ENCODE peak calls at places on chromosomes 7 and 10, in nine cellular contexts. Q, E, Z, R, O, J, F, G and B are unnamed samples.

GRCh38 chr7:95804090-95804489 is 31.7 kb downstream of the DYNC1I1 start:
- DNase-seq in G (no peak), Z (no peak), F (no peak), J (no peak), O (no peak), Q (no peak), E (no peak), R (no peak), B (no peak)

GRCh38 chr7:135716677-135717238 is 11.2 kb downstream of the SLC13A4 start:
- DNase-seq in E (no peak), R (no peak), F (no peak), Q (no peak), J (no peak), O (no peak), G (peak; percentile 81), Z (peak; percentile 42), B (no peak)

GRCh38 chr7:65477326-65477725 is 103.7 kb downstream of the ZNF92 start:
- DNase-seq in R (peak; percentile 20), Q (no peak), F (no peak), G (no peak), Z (no peak), O (no peak), J (peak; percentile 35), E (no peak), B (peak; percentile 20)

GRCh38 chr10:29807407-29807806 is 172.6 kb upstream of the SVIL start:
- DNase-seq in Q (no peak), E (no peak), F (no peak), R (peak; percentile 47), Z (no peak), G (peak; percentile 74), O (no peak), J (no peak), B (no peak)

GRCh38 chr10:106493166-106493565 is 671.3 kb downstream of the SORCS1 start:
- DNase-seq in E (no peak), R (no peak), Z (no peak), O (no peak), F (no peak), J (no peak), G (no peak), Q (no peak), B (no peak)

GRCh38 chr7:42344168-42344755 is 107.3 kb upstream of the GLI3 start:
- DNase-seq in G (no peak), F (no peak), O (no peak), Q (no peak), Z (no peak), J (no peak), R (no peak), E (no peak), B (no peak)

GRCh38 chr10:125084191-125085186 is 75.9 kb downstream of the CTBP2 start:
- DNase-seq in Q (peak; percentile 48), R (peak; percentile 99), J (no peak), G (peak; percentile 93), Z (peak; percentile 78), O (peak; percentile 87), E (no peak), F (peak; percentile 79), B (no peak)

GRCh38 chr10:3068968-3069737 is 1.8 kb downstream of the PFKP start:
- DNase-seq in R (no peak), Z (no peak), Q (peak; percentile 63), J (peak; percentile 66), O (no peak), F (no peak), E (no peak), G (no peak), B (no peak)

GRCh38 chr10:62972103-62972502 is 155.9 kb upstream of the EGR2 start:
- DNase-seq in Z (no peak), G (no peak), Q (no peak), F (no peak), J (no peak), R (no peak), O (no peak), E (no peak), B (no peak)

DNA sequence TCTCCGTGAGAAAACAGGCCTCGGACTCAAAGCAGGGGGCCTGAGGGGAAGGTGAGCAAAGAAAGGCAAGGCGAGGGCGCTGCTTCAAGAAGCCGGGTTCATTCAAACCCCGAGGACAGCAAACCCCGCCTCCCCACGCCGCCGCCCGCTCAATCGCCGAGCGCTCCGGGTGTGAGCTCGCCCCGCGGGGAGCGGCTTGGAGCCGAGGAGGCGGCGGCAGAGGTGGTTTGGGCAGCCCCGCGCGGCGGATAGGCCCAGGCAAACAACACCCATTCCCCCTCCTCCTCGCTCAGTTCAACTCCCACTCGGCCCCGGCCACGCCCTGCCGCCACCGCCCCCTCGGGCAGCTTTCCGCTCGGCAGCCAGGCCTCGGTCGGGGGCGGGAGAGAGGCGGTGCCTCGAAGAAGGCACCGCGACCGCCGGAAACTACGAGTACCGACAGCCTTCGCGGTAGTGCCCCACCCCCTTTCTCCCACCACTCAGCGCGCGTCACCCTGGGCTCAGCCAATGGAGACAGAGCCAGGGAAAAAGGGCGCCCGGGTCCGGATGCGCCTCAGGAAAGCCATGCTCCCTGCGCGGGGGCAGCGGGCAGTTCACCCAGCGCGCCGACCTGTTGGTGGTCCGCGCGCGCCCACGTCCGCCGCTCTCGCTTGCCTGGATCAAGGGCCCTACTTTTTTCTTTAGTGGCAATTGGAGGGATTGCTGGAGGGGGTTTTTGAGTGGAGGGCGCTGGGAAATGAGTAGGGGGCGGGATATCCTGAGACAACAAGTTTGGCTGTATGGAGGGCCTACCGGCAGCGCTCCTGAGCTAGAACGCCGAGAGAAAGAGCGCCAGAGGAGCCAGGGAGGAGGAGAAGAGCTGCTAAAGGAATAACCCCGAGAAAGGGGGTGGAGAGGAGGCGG is 674 bp upstream of the SP4 start:
- DNase-seq in E (peak; percentile 96), J (peak; percentile 99), F (peak; percentile 99), O (peak; percentile 98), Q (peak; percentile 99), R (peak; percentile 97), G (peak; percentile 99), Z (peak; percentile 96), B (peak; percentile 92)
- H3K27ac ChIP-seq in E (peak overlapping the region; percentile 99), J (peak overlapping the region; percentile 89), F (peak overlapping the region; percentile 96), O (peak overlapping the region; percentile 99), Q (peak overlapping the region; percentile 98), R (peak overlapping the region; percentile 93), G (peak overlapping the region; percentile 89), Z (peak overlapping the region; percentile 76), B (no peak overlapping the region)

GRCh38 chr7:45982912-45983719 is 62.0 kb upstream of the IGFBP3 start:
- DNase-seq in F (no peak), J (no peak), Z (no peak), O (no peak), R (no peak), Q (no peak), G (no peak), E (no peak), B (no peak)
- H3K27ac ChIP-seq in F (no peak overlapping the region), J (no peak overlapping the region), Z (no peak overlapping the region), O (no peak overlapping the region), R (no peak overlapping the region), Q (no peak overlapping the region), G (no peak overlapping the region), E (no peak overlapping the region), B (no peak overlapping the region)

DNA sequence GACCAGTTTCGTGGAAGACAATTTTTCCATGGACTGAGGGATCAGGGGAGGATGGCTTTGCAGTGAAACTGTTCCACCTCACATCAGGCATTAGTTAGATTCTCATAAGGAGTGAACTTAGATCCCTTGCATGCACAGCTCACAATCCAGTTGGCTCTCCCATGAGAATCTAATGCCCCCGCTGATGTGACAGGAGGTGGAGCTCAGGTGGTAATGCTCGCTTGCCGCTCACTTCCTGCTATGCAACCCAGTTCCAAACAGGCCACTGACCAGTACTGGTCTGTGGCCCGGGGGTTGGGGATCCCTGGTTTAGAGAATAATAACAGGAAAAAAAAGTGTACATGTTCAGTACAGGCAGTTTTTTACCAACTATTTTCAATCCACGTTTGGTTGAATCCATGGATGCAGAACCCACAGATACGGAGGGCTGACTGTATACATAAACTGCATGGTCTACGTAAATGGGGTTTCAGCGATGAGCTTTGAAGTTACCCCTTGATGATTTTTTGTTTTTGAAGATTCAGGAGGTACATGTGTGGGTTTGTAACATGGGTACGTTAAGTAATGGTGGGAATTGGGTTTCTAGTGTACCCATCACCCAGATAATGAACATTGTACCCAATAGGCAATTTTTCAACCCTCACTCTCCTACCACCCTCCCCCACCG is 24.5 kb downstream of the OGDH start:
- DNase-seq in F (no peak), Z (no peak), J (no peak), Q (no peak), O (no peak), G (no peak), E (no peak), R (no peak), B (no peak)
- H3K27ac ChIP-seq in F (peak overlapping the region; percentile 9), Z (no peak overlapping the region), J (peak overlapping the region; percentile 54), Q (peak overlapping the region; percentile 91), O (no peak overlapping the region), G (no peak overlapping the region), E (no peak overlapping the region), R (no peak overlapping the region), B (no peak overlapping the region)

GRCh38 chr7:27316311-27316710 is 73.7 kb downstream of the EVX1 start:
- DNase-seq in F (no peak), R (no peak), Z (no peak), J (no peak), Q (no peak), G (no peak), O (no peak), E (no peak), B (no peak)
- H3K27ac ChIP-seq in F (no peak overlapping the region), R (no peak overlapping the region), Z (no peak overlapping the region), J (no peak overlapping the region), Q (no peak overlapping the region), G (no peak overlapping the region), O (peak overlapping the region; percentile 5), E (no peak overlapping the region), B (no peak overlapping the region)

GRCh38 chr7:17301491-17302101 is 3.1 kb downstream of the AHR start:
- DNase-seq in R (no peak), J (peak; percentile 64), E (no peak), Q (no peak), Z (no peak), O (no peak), G (peak; percentile 77), F (peak; percentile 68), B (no peak)

GRCh38 chr7:17298840-17299476 is 506 bp downstream of the AHR start:
- DNase-seq in E (no peak), F (peak; percentile 45), G (no peak), O (peak; percentile 54), Z (no peak), R (peak; percentile 39), Q (peak; percentile 79), J (peak; percentile 54), B (no peak)

GRCh38 chr7:17298102-17298839 is at the start of gene AHR:
- DNase-seq in O (peak; percentile 95), E (peak; percentile 67), G (peak; percentile 89), J (peak; percentile 87), F (peak; percentile 95), Z (peak; percentile 89), Q (peak; percentile 91), R (peak; percentile 59), B (peak; percentile 29)

GRCh38 chr7:17299477-17299991 is 1.1 kb downstream of the AHR start:
- DNase-seq in R (no peak), O (no peak), Z (no peak), G (peak; percentile 72), Q (no peak), E (no peak), F (no peak), J (peak; percentile 6), B (no peak)

GRCh38 chr7:17300012-17300411 is 1.6 kb downstream of the AHR start:
- DNase-seq in Z (no peak), E (no peak), O (no peak), G (no peak), Q (no peak), J (no peak), R (no peak), F (no peak), B (no peak)
- H3K27ac ChIP-seq in Z (no peak overlapping the region), E (no peak overlapping the region), O (peak overlapping the region; percentile 95), G (peak overlapping the region; percentile 23), Q (peak overlapping the region; percentile 98), J (no peak overlapping the region), R (peak overlapping the region; percentile 90), F (peak overlapping the region; percentile 97), B (no peak overlapping the region)